ENCODE peak calls at places on chromosomes 5 and 9, in ten cellular contexts. L, Z, F, W, U, A, D, R, I and C are unnamed samples.

GRCh38 chr5:45491368-45491767 is 204.8 kb downstream of the HCN1 start:
- DNase-seq in L (no peak), Z (no peak), F (no peak), W (no peak), U (no peak), A (peak; percentile 41), D (no peak), R (no peak), I (no peak), C (no peak)

GRCh38 chr5:69492391-69493234 is at the start of gene OCLN:
- DNase-seq in L (peak; percentile 20), Z (no peak), F (no peak), W (peak; percentile 36), U (peak; percentile 23), A (peak; percentile 91), D (peak; percentile 2), R (peak; percentile 98), I (peak; percentile 91), C (peak; percentile 34)

GRCh38 chr9:22169243-22169642 is 160.1 kb upstream of the CDKN2B start:
- DNase-seq in L (peak; percentile 65), Z (no peak), F (no peak), W (peak; percentile 44), U (no peak), A (no peak), D (no peak), R (no peak), I (no peak), C (peak; percentile 38)

GRCh38 chr9:101383361-101383760 is 1.4 kb downstream of the BAAT start:
- DNase-seq in L (no peak), Z (no peak), F (no peak), W (no peak), U (no peak), A (no peak), D (no peak), R (no peak), I (no peak), C (no peak)

GRCh38 chr9:115992834-115993233 is 160.8 kb upstream of the PAPPA start:
- DNase-seq in L (no peak), Z (peak; percentile 24), F (no peak), W (peak; percentile 93), U (no peak), A (no peak), D (no peak), R (no peak), I (no peak), C (no peak)

GRCh38 chr9:7432989-7433388 is 366.6 kb downstream of the DMAC1 start:
- DNase-seq in L (no peak), Z (no peak), F (no peak), W (no peak), U (no peak), A (no peak), D (no peak), R (no peak), I (no peak), C (no peak)

GRCh38 chr5:145976431-145977155 is 40.2 kb downstream of the SH3RF2 start:
- DNase-seq in L (peak; percentile 71), Z (no peak), F (no peak), W (peak; percentile 57), U (no peak), A (no peak), D (no peak), R (no peak), I (no peak), C (no peak)

GRCh38 chr9:94802795-94803194 is 76.3 kb downstream of the AOPEP start:
- DNase-seq in L (no peak), Z (no peak), F (peak; percentile 24), W (peak; percentile 84), U (no peak), A (peak; percentile 64), D (no peak), R (peak; percentile 42), I (no peak), C (no peak)

GRCh38 chr5:173514666-173515065 is 101.8 kb downstream of the BOD1 start:
- DNase-seq in L (no peak), Z (no peak), F (no peak), W (peak; percentile 72), U (no peak), A (no peak), D (peak; percentile 11), R (no peak), I (no peak), C (no peak)

GRCh38 chr9:111961575-111961974 is 65.0 kb downstream of the UGCG start:
- DNase-seq in L (no peak), Z (no peak), F (no peak), W (no peak), U (no peak), A (peak; percentile 83), D (no peak), R (no peak), I (no peak), C (no peak)

GRCh38 chr9:76687861-76688374 is 76.3 kb upstream of the PCA3 start:
- DNase-seq in L (peak; percentile 84), Z (no peak), F (peak; percentile 4), W (peak; percentile 53), U (peak; percentile 42), A (no peak), D (no peak), R (no peak), I (no peak), C (no peak)

GRCh38 chr5:136242611-136243010 is 49.6 kb upstream of the SMIM32 start:
- DNase-seq in L (no peak), Z (no peak), F (no peak), W (no peak), U (no peak), A (no peak), D (no peak), R (no peak), I (no peak), C (no peak)

GRCh38 chr5:36070687-36071571 is 4.2 kb upstream of the UGT3A2 start:
- DNase-seq in L (no peak), Z (no peak), F (no peak), W (no peak), U (no peak), A (peak; percentile 32), D (no peak), R (no peak), I (no peak), C (no peak)

GRCh38 chr5:139796061-139796806 is 626 bp downstream of the PSD2 start:
- DNase-seq in L (no peak), Z (no peak), F (no peak), W (no peak), U (no peak), A (no peak), D (peak; percentile 44), R (peak; percentile 68), I (no peak), C (no peak)

GRCh38 chr9:111161015-111161415 is 122.7 kb upstream of the LPAR1 start:
- DNase-seq in L (peak; percentile 44), Z (peak; percentile 36), F (no peak), W (peak; percentile 71), U (no peak), A (no peak), D (no peak), R (no peak), I (no peak), C (no peak)

GRCh38 chr9:108049671-108050494 is 560.3 kb upstream of the KLF4 start:
- DNase-seq in L (no peak), Z (no peak), F (no peak), W (no peak), U (no peak), A (no peak), D (no peak), R (no peak), I (no peak), C (no peak)